ENCODE peak calls at places on chromosomes 6 and 20, in nine cellular contexts. One of them, this sample, is unnamed.

GRCh38 chr6:159966981-159967380 is 1.9 kb upstream of the IGF2R start:
- DNase-seq in NCI-H1105 treated with DMSO at 0.1 percent for 48 hours: no peak
- DNase-seq in substantia nigra: no peak
- DNase-seq in activated naive CD4-positive, alpha-beta T cell: no peak
- DNase-seq in activated CD4-positive, alpha-beta T cell treated with anti-CD3 and anti-CD28 coated beads, Interleukin-2, amount 50 U/mL, for 24 hours: no peak
- DNase-seq in iris pigment epithelial cell: no peak
- DNase-seq in H4: no peak
- DNase-seq in NCI-H1436 treated with DMSO at 0.1 percent for 48 hours: no peak
- DNase-seq in HT1080: no peak
- DNase-seq in this sample: no peak

GRCh38 chr20:21796059-21796458 is 90.6 kb downstream of the PAX1 start:
- DNase-seq in NCI-H1105 treated with DMSO at 0.1 percent for 48 hours: no peak
- DNase-seq in substantia nigra: no peak
- DNase-seq in activated naive CD4-positive, alpha-beta T cell: no peak
- DNase-seq in activated CD4-positive, alpha-beta T cell treated with anti-CD3 and anti-CD28 coated beads, Interleukin-2, amount 50 U/mL, for 24 hours: no peak
- DNase-seq in iris pigment epithelial cell: no peak
- DNase-seq in H4: no peak
- DNase-seq in NCI-H1436 treated with DMSO at 0.1 percent for 48 hours: no peak
- DNase-seq in HT1080: no peak
- DNase-seq in this sample: no peak

GRCh38 chr6:155434117-155434516 is 21.5 kb downstream of the NOX3 start:
- DNase-seq in NCI-H1105 treated with DMSO at 0.1 percent for 48 hours: no peak
- DNase-seq in substantia nigra: no peak
- DNase-seq in activated naive CD4-positive, alpha-beta T cell: no peak
- DNase-seq in activated CD4-positive, alpha-beta T cell treated with anti-CD3 and anti-CD28 coated beads, Interleukin-2, amount 50 U/mL, for 24 hours: no peak
- DNase-seq in iris pigment epithelial cell: no peak
- DNase-seq in H4: no peak
- DNase-seq in NCI-H1436 treated with DMSO at 0.1 percent for 48 hours: no peak
- DNase-seq in HT1080: no peak
- DNase-seq in this sample: no peak

GRCh38 chr6:10541591-10541990 is 20.4 kb downstream of the GCNT2 start:
- DNase-seq in NCI-H1105 treated with DMSO at 0.1 percent for 48 hours: no peak
- DNase-seq in substantia nigra: no peak
- DNase-seq in activated naive CD4-positive, alpha-beta T cell: no peak
- DNase-seq in activated CD4-positive, alpha-beta T cell treated with anti-CD3 and anti-CD28 coated beads, Interleukin-2, amount 50 U/mL, for 24 hours: no peak
- DNase-seq in iris pigment epithelial cell: no peak
- DNase-seq in H4: no peak
- DNase-seq in NCI-H1436 treated with DMSO at 0.1 percent for 48 hours: no peak
- DNase-seq in HT1080: no peak
- DNase-seq in this sample: no peak

GRCh38 chr6:82741325-82741995 is 324.2 kb downstream of the UBE3D start:
- DNase-seq in NCI-H1105 treated with DMSO at 0.1 percent for 48 hours: no peak
- DNase-seq in substantia nigra: no peak
- DNase-seq in activated naive CD4-positive, alpha-beta T cell: no peak
- DNase-seq in activated CD4-positive, alpha-beta T cell treated with anti-CD3 and anti-CD28 coated beads, Interleukin-2, amount 50 U/mL, for 24 hours: no peak
- DNase-seq in iris pigment epithelial cell: no peak
- DNase-seq in H4: no peak
- DNase-seq in NCI-H1436 treated with DMSO at 0.1 percent for 48 hours: no peak
- DNase-seq in HT1080: no peak
- DNase-seq in this sample: no peak

GRCh38 chr6:88165877-88166492 is at the start of gene CNR1:
- DNase-seq in NCI-H1105 treated with DMSO at 0.1 percent for 48 hours: peak; percentile 68
- DNase-seq in substantia nigra: no peak
- DNase-seq in activated naive CD4-positive, alpha-beta T cell: no peak
- DNase-seq in activated CD4-positive, alpha-beta T cell treated with anti-CD3 and anti-CD28 coated beads, Interleukin-2, amount 50 U/mL, for 24 hours: no peak
- DNase-seq in iris pigment epithelial cell: no peak
- DNase-seq in H4: peak; percentile 9
- DNase-seq in NCI-H1436 treated with DMSO at 0.1 percent for 48 hours: no peak
- DNase-seq in HT1080: no peak
- DNase-seq in this sample: no peak

GRCh38 chr6:43216200-43216599 is 13.1 kb downstream of the DNPH1 start:
- DNase-seq in NCI-H1105 treated with DMSO at 0.1 percent for 48 hours: no peak
- DNase-seq in substantia nigra: no peak
- DNase-seq in activated naive CD4-positive, alpha-beta T cell: no peak
- DNase-seq in activated CD4-positive, alpha-beta T cell treated with anti-CD3 and anti-CD28 coated beads, Interleukin-2, amount 50 U/mL, for 24 hours: no peak
- DNase-seq in iris pigment epithelial cell: no peak
- DNase-seq in H4: no peak
- DNase-seq in NCI-H1436 treated with DMSO at 0.1 percent for 48 hours: no peak
- DNase-seq in HT1080: no peak
- DNase-seq in this sample: no peak

GRCh38 chr6:5028921-5029320 is 25.1 kb upstream of the RPP40 start:
- DNase-seq in NCI-H1105 treated with DMSO at 0.1 percent for 48 hours: no peak
- DNase-seq in substantia nigra: no peak
- DNase-seq in activated naive CD4-positive, alpha-beta T cell: no peak
- DNase-seq in activated CD4-positive, alpha-beta T cell treated with anti-CD3 and anti-CD28 coated beads, Interleukin-2, amount 50 U/mL, for 24 hours: no peak
- DNase-seq in iris pigment epithelial cell: no peak
- DNase-seq in H4: no peak
- DNase-seq in NCI-H1436 treated with DMSO at 0.1 percent for 48 hours: no peak
- DNase-seq in HT1080: no peak
- DNase-seq in this sample: no peak

GRCh38 chr6:86724695-86725094 is 212.6 kb upstream of the HTR1E start:
- DNase-seq in NCI-H1105 treated with DMSO at 0.1 percent for 48 hours: no peak
- DNase-seq in substantia nigra: no peak
- DNase-seq in activated naive CD4-positive, alpha-beta T cell: no peak
- DNase-seq in activated CD4-positive, alpha-beta T cell treated with anti-CD3 and anti-CD28 coated beads, Interleukin-2, amount 50 U/mL, for 24 hours: no peak
- DNase-seq in iris pigment epithelial cell: no peak
- DNase-seq in H4: no peak
- DNase-seq in NCI-H1436 treated with DMSO at 0.1 percent for 48 hours: no peak
- DNase-seq in HT1080: no peak
- DNase-seq in this sample: no peak

GRCh38 chr6:166411721-166412151 is 29.0 kb upstream of the MPC1 start:
- DNase-seq in NCI-H1105 treated with DMSO at 0.1 percent for 48 hours: no peak
- DNase-seq in substantia nigra: no peak
- DNase-seq in activated naive CD4-positive, alpha-beta T cell: no peak
- DNase-seq in activated CD4-positive, alpha-beta T cell treated with anti-CD3 and anti-CD28 coated beads, Interleukin-2, amount 50 U/mL, for 24 hours: no peak
- DNase-seq in iris pigment epithelial cell: no peak
- DNase-seq in H4: no peak
- DNase-seq in NCI-H1436 treated with DMSO at 0.1 percent for 48 hours: no peak
- DNase-seq in HT1080: no peak
- DNase-seq in this sample: no peak

GRCh38 chr20:40255368-40255767 is 433.7 kb downstream of the MAFB start:
- DNase-seq in NCI-H1105 treated with DMSO at 0.1 percent for 48 hours: no peak
- DNase-seq in substantia nigra: no peak
- DNase-seq in activated naive CD4-positive, alpha-beta T cell: no peak
- DNase-seq in activated CD4-positive, alpha-beta T cell treated with anti-CD3 and anti-CD28 coated beads, Interleukin-2, amount 50 U/mL, for 24 hours: no peak
- DNase-seq in iris pigment epithelial cell: no peak
- DNase-seq in H4: peak; percentile 17
- DNase-seq in NCI-H1436 treated with DMSO at 0.1 percent for 48 hours: no peak
- DNase-seq in HT1080: no peak
- DNase-seq in this sample: no peak

GRCh38 chr20:62272200-62272599 is 30.6 kb upstream of the ADRM1 start:
- DNase-seq in NCI-H1105 treated with DMSO at 0.1 percent for 48 hours: no peak
- DNase-seq in substantia nigra: no peak
- DNase-seq in activated naive CD4-positive, alpha-beta T cell: no peak
- DNase-seq in activated CD4-positive, alpha-beta T cell treated with anti-CD3 and anti-CD28 coated beads, Interleukin-2, amount 50 U/mL, for 24 hours: no peak
- DNase-seq in iris pigment epithelial cell: no peak
- DNase-seq in H4: no peak
- DNase-seq in NCI-H1436 treated with DMSO at 0.1 percent for 48 hours: no peak
- DNase-seq in HT1080: no peak
- DNase-seq in this sample: no peak

GRCh38 chr20:51404297-51405060 is 138.0 kb downstream of the NFATC2 start:
- DNase-seq in NCI-H1105 treated with DMSO at 0.1 percent for 48 hours: no peak
- DNase-seq in substantia nigra: no peak
- DNase-seq in activated naive CD4-positive, alpha-beta T cell: no peak
- DNase-seq in activated CD4-positive, alpha-beta T cell treated with anti-CD3 and anti-CD28 coated beads, Interleukin-2, amount 50 U/mL, for 24 hours: peak; percentile 53
- DNase-seq in iris pigment epithelial cell: peak; percentile 54
- DNase-seq in H4: no peak
- DNase-seq in NCI-H1436 treated with DMSO at 0.1 percent for 48 hours: no peak
- DNase-seq in HT1080: peak; percentile 91
- DNase-seq in this sample: no peak

GRCh38 chr6:150004101-150004782 is 21.1 kb downstream of the RAET1L start:
- DNase-seq in NCI-H1105 treated with DMSO at 0.1 percent for 48 hours: peak; percentile 65
- DNase-seq in substantia nigra: no peak
- DNase-seq in activated naive CD4-positive, alpha-beta T cell: no peak
- DNase-seq in activated CD4-positive, alpha-beta T cell treated with anti-CD3 and anti-CD28 coated beads, Interleukin-2, amount 50 U/mL, for 24 hours: no peak
- DNase-seq in iris pigment epithelial cell: no peak
- DNase-seq in H4: no peak
- DNase-seq in NCI-H1436 treated with DMSO at 0.1 percent for 48 hours: no peak
- DNase-seq in HT1080: no peak
- DNase-seq in this sample: no peak

GRCh38 chr6:119348308-119349040 is 1.1 kb downstream of the MAN1A1 start:
- DNase-seq in NCI-H1105 treated with DMSO at 0.1 percent for 48 hours: peak; percentile 39
- DNase-seq in substantia nigra: no peak
- DNase-seq in activated naive CD4-positive, alpha-beta T cell: peak; percentile 8
- DNase-seq in activated CD4-positive, alpha-beta T cell treated with anti-CD3 and anti-CD28 coated beads, Interleukin-2, amount 50 U/mL, for 24 hours: peak; percentile 14
- DNase-seq in iris pigment epithelial cell: peak; percentile 21
- DNase-seq in H4: no peak
- DNase-seq in NCI-H1436 treated with DMSO at 0.1 percent for 48 hours: no peak
- DNase-seq in HT1080: no peak
- DNase-seq in this sample: no peak

GRCh38 chr6:116404706-116405105 is 34.0 kb downstream of the DSE start:
- DNase-seq in NCI-H1105 treated with DMSO at 0.1 percent for 48 hours: no peak
- DNase-seq in substantia nigra: no peak
- DNase-seq in activated naive CD4-positive, alpha-beta T cell: no peak
- DNase-seq in activated CD4-positive, alpha-beta T cell treated with anti-CD3 and anti-CD28 coated beads, Interleukin-2, amount 50 U/mL, for 24 hours: no peak
- DNase-seq in iris pigment epithelial cell: no peak
- DNase-seq in H4: no peak
- DNase-seq in NCI-H1436 treated with DMSO at 0.1 percent for 48 hours: no peak
- DNase-seq in HT1080: no peak
- DNase-seq in this sample: no peak

GRCh38 chr20:63129376-63129965 is 86.5 kb downstream of the YTHDF1 start:
- DNase-seq in NCI-H1105 treated with DMSO at 0.1 percent for 48 hours: no peak
- DNase-seq in substantia nigra: no peak
- DNase-seq in activated naive CD4-positive, alpha-beta T cell: no peak
- DNase-seq in activated CD4-positive, alpha-beta T cell treated with anti-CD3 and anti-CD28 coated beads, Interleukin-2, amount 50 U/mL, for 24 hours: no peak
- DNase-seq in iris pigment epithelial cell: no peak
- DNase-seq in H4: no peak
- DNase-seq in NCI-H1436 treated with DMSO at 0.1 percent for 48 hours: no peak
- DNase-seq in HT1080: no peak
- DNase-seq in this sample: no peak

GRCh38 chr6:148175511-148176188 is 167.0 kb upstream of the SASH1 start:
- DNase-seq in NCI-H1105 treated with DMSO at 0.1 percent for 48 hours: no peak
- DNase-seq in substantia nigra: no peak
- DNase-seq in activated naive CD4-positive, alpha-beta T cell: no peak
- DNase-seq in activated CD4-positive, alpha-beta T cell treated with anti-CD3 and anti-CD28 coated beads, Interleukin-2, amount 50 U/mL, for 24 hours: no peak
- DNase-seq in iris pigment epithelial cell: peak; percentile 48
- DNase-seq in H4: no peak
- DNase-seq in NCI-H1436 treated with DMSO at 0.1 percent for 48 hours: no peak
- DNase-seq in HT1080: peak; percentile 16
- DNase-seq in this sample: peak; percentile 17

GRCh38 chr20:37852666-37853065 is 50.3 kb upstream of the VSTM2L start:
- DNase-seq in NCI-H1105 treated with DMSO at 0.1 percent for 48 hours: no peak
- DNase-seq in substantia nigra: no peak
- DNase-seq in activated naive CD4-positive, alpha-beta T cell: no peak
- DNase-seq in activated CD4-positive, alpha-beta T cell treated with anti-CD3 and anti-CD28 coated beads, Interleukin-2, amount 50 U/mL, for 24 hours: no peak
- DNase-seq in iris pigment epithelial cell: peak; percentile 3
- DNase-seq in H4: no peak
- DNase-seq in NCI-H1436 treated with DMSO at 0.1 percent for 48 hours: no peak
- DNase-seq in HT1080: peak; percentile 8
- DNase-seq in this sample: no peak

GRCh38 chr6:43817192-43817591 is 47.2 kb downstream of the VEGFA start:
- DNase-seq in NCI-H1105 treated with DMSO at 0.1 percent for 48 hours: no peak
- DNase-seq in substantia nigra: no peak
- DNase-seq in activated naive CD4-positive, alpha-beta T cell: no peak
- DNase-seq in activated CD4-positive, alpha-beta T cell treated with anti-CD3 and anti-CD28 coated beads, Interleukin-2, amount 50 U/mL, for 24 hours: no peak
- DNase-seq in iris pigment epithelial cell: peak; percentile 23
- DNase-seq in H4: peak; percentile 76
- DNase-seq in NCI-H1436 treated with DMSO at 0.1 percent for 48 hours: no peak
- DNase-seq in HT1080: peak; percentile 54
- DNase-seq in this sample: no peak

GRCh38 chr6:140623498-140623897 is 1249.0 kb upstream of the CITED2 start:
- DNase-seq in NCI-H1105 treated with DMSO at 0.1 percent for 48 hours: no peak
- DNase-seq in substantia nigra: no peak
- DNase-seq in activated naive CD4-positive, alpha-beta T cell: no peak
- DNase-seq in activated CD4-positive, alpha-beta T cell treated with anti-CD3 and anti-CD28 coated beads, Interleukin-2, amount 50 U/mL, for 24 hours: no peak
- DNase-seq in iris pigment epithelial cell: peak; percentile 75
- DNase-seq in H4: peak; percentile 53
- DNase-seq in NCI-H1436 treated with DMSO at 0.1 percent for 48 hours: no peak
- DNase-seq in HT1080: peak; percentile 80
- DNase-seq in this sample: no peak

GRCh38 chr6:31907158-31907813 is 5.4 kb upstream of the ZBTB12 start:
- DNase-seq in NCI-H1105 treated with DMSO at 0.1 percent for 48 hours: no peak
- DNase-seq in substantia nigra: no peak
- DNase-seq in activated naive CD4-positive, alpha-beta T cell: no peak
- DNase-seq in activated CD4-positive, alpha-beta T cell treated with anti-CD3 and anti-CD28 coated beads, Interleukin-2, amount 50 U/mL, for 24 hours: no peak
- DNase-seq in iris pigment epithelial cell: peak; percentile 90
- DNase-seq in H4: peak; percentile 90
- DNase-seq in NCI-H1436 treated with DMSO at 0.1 percent for 48 hours: no peak
- DNase-seq in HT1080: peak; percentile 84
- DNase-seq in this sample: no peak

GRCh38 chr20:24608926-24609667 is 139.7 kb downstream of the SYNDIG1 start:
- DNase-seq in NCI-H1105 treated with DMSO at 0.1 percent for 48 hours: no peak
- DNase-seq in substantia nigra: no peak
- DNase-seq in activated naive CD4-positive, alpha-beta T cell: no peak
- DNase-seq in activated CD4-positive, alpha-beta T cell treated with anti-CD3 and anti-CD28 coated beads, Interleukin-2, amount 50 U/mL, for 24 hours: no peak
- DNase-seq in iris pigment epithelial cell: peak; percentile 25
- DNase-seq in H4: no peak
- DNase-seq in NCI-H1436 treated with DMSO at 0.1 percent for 48 hours: no peak
- DNase-seq in HT1080: peak; percentile 13
- DNase-seq in this sample: no peak

GRCh38 chr6:145502417-145502816 is 232.9 kb downstream of the EPM2A start:
- DNase-seq in NCI-H1105 treated with DMSO at 0.1 percent for 48 hours: peak; percentile 62
- DNase-seq in substantia nigra: no peak
- DNase-seq in activated naive CD4-positive, alpha-beta T cell: no peak
- DNase-seq in activated CD4-positive, alpha-beta T cell treated with anti-CD3 and anti-CD28 coated beads, Interleukin-2, amount 50 U/mL, for 24 hours: no peak
- DNase-seq in iris pigment epithelial cell: peak; percentile 5
- DNase-seq in H4: no peak
- DNase-seq in NCI-H1436 treated with DMSO at 0.1 percent for 48 hours: no peak
- DNase-seq in HT1080: no peak
- DNase-seq in this sample: no peak

GRCh38 chr6:44481056-44481455 is 93.5 kb downstream of the CDC5L start:
- DNase-seq in NCI-H1105 treated with DMSO at 0.1 percent for 48 hours: no peak
- DNase-seq in substantia nigra: no peak
- DNase-seq in activated naive CD4-positive, alpha-beta T cell: no peak
- DNase-seq in activated CD4-positive, alpha-beta T cell treated with anti-CD3 and anti-CD28 coated beads, Interleukin-2, amount 50 U/mL, for 24 hours: no peak
- DNase-seq in iris pigment epithelial cell: no peak
- DNase-seq in H4: no peak
- DNase-seq in NCI-H1436 treated with DMSO at 0.1 percent for 48 hours: no peak
- DNase-seq in HT1080: no peak
- DNase-seq in this sample: no peak

GRCh38 chr6:44232676-44233559 is 9.5 kb downstream of the SLC29A1 start:
- DNase-seq in NCI-H1105 treated with DMSO at 0.1 percent for 48 hours: no peak
- DNase-seq in substantia nigra: no peak
- DNase-seq in activated naive CD4-positive, alpha-beta T cell: no peak
- DNase-seq in activated CD4-positive, alpha-beta T cell treated with anti-CD3 and anti-CD28 coated beads, Interleukin-2, amount 50 U/mL, for 24 hours: no peak
- DNase-seq in iris pigment epithelial cell: no peak
- DNase-seq in H4: no peak
- DNase-seq in NCI-H1436 treated with DMSO at 0.1 percent for 48 hours: no peak
- DNase-seq in HT1080: no peak
- DNase-seq in this sample: no peak

GRCh38 chr6:162543221-162543620 is 184.3 kb downstream of the PRKN start:
- DNase-seq in NCI-H1105 treated with DMSO at 0.1 percent for 48 hours: no peak
- DNase-seq in substantia nigra: no peak
- DNase-seq in activated naive CD4-positive, alpha-beta T cell: no peak
- DNase-seq in activated CD4-positive, alpha-beta T cell treated with anti-CD3 and anti-CD28 coated beads, Interleukin-2, amount 50 U/mL, for 24 hours: no peak
- DNase-seq in iris pigment epithelial cell: no peak
- DNase-seq in H4: no peak
- DNase-seq in NCI-H1436 treated with DMSO at 0.1 percent for 48 hours: no peak
- DNase-seq in HT1080: no peak
- DNase-seq in this sample: no peak

GRCh38 chr6:168905451-168906090 is 348.1 kb downstream of the THBS2 start:
- DNase-seq in NCI-H1105 treated with DMSO at 0.1 percent for 48 hours: no peak
- DNase-seq in substantia nigra: no peak
- DNase-seq in activated naive CD4-positive, alpha-beta T cell: no peak
- DNase-seq in activated CD4-positive, alpha-beta T cell treated with anti-CD3 and anti-CD28 coated beads, Interleukin-2, amount 50 U/mL, for 24 hours: no peak
- DNase-seq in iris pigment epithelial cell: peak; percentile 22
- DNase-seq in H4: no peak
- DNase-seq in NCI-H1436 treated with DMSO at 0.1 percent for 48 hours: no peak
- DNase-seq in HT1080: peak; percentile 15
- DNase-seq in this sample: no peak

GRCh38 chr6:3419624-3420272 is 37.1 kb downstream of the SLC22A23 start:
- DNase-seq in NCI-H1105 treated with DMSO at 0.1 percent for 48 hours: no peak
- DNase-seq in substantia nigra: no peak
- DNase-seq in activated naive CD4-positive, alpha-beta T cell: no peak
- DNase-seq in activated CD4-positive, alpha-beta T cell treated with anti-CD3 and anti-CD28 coated beads, Interleukin-2, amount 50 U/mL, for 24 hours: no peak
- DNase-seq in iris pigment epithelial cell: peak; percentile 32
- DNase-seq in H4: peak; percentile 47
- DNase-seq in NCI-H1436 treated with DMSO at 0.1 percent for 48 hours: no peak
- DNase-seq in HT1080: peak; percentile 62
- DNase-seq in this sample: peak; percentile 79

GRCh38 chr6:93779086-93779858 is 359.9 kb upstream of the EPHA7 start:
- DNase-seq in NCI-H1105 treated with DMSO at 0.1 percent for 48 hours: no peak
- DNase-seq in substantia nigra: no peak
- DNase-seq in activated naive CD4-positive, alpha-beta T cell: no peak
- DNase-seq in activated CD4-positive, alpha-beta T cell treated with anti-CD3 and anti-CD28 coated beads, Interleukin-2, amount 50 U/mL, for 24 hours: no peak
- DNase-seq in iris pigment epithelial cell: peak; percentile 60
- DNase-seq in H4: no peak
- DNase-seq in NCI-H1436 treated with DMSO at 0.1 percent for 48 hours: no peak
- DNase-seq in HT1080: no peak
- DNase-seq in this sample: peak; percentile 98

GRCh38 chr6:163263998-163264661 is 150.4 kb upstream of the QKI start:
- DNase-seq in NCI-H1105 treated with DMSO at 0.1 percent for 48 hours: no peak
- DNase-seq in substantia nigra: no peak
- DNase-seq in activated naive CD4-positive, alpha-beta T cell: no peak
- DNase-seq in activated CD4-positive, alpha-beta T cell treated with anti-CD3 and anti-CD28 coated beads, Interleukin-2, amount 50 U/mL, for 24 hours: no peak
- DNase-seq in iris pigment epithelial cell: no peak
- DNase-seq in H4: no peak
- DNase-seq in NCI-H1436 treated with DMSO at 0.1 percent for 48 hours: no peak
- DNase-seq in HT1080: no peak
- DNase-seq in this sample: no peak

This sample was measured in retinal pigment epithelial cell.